ENCODE peak calls at places on chromosome 18, in eight cellular contexts. N is activated naive CD8-positive, alpha-beta T cell treated with anti-CD3 and anti-CD28 coated beads, Interleukin-2, amount 50 U/mL, for 24 hours; Q is Right ventricle myocardium inferior; S is T-helper 1 cell; D is HTR-8/SVneo; K is stimulated activated CD4-positive, alpha-beta T cell treated with anti-CD3 and anti-CD28 coated beads, TNF-alpha, amount 100 ng/mL, for 4 hours; B is left ventricle myocardium superior; Z is left colon. Y is an unnamed sample.

GRCh38 chr18:44801796-44802195 is 121.1 kb downstream of the SETBP1 start:
- DNase-seq in N (no peak), Q (no peak), S (no peak), D (no peak), K (no peak), B (no peak), Z (no peak), Y (no peak)

GRCh38 chr18:79749251-79750191 is 48.2 kb upstream of the KCNG2 start:
- DNase-seq in N (no peak), Q (no peak), S (no peak), D (no peak), K (no peak), B (no peak), Z (no peak), Y (no peak)

GRCh38 chr18:10926565-10927194 is 222.7 kb downstream of the PIEZO2 start:
- DNase-seq in N (no peak), Q (no peak), S (no peak), D (peak), K (no peak), B (peak), Z (no peak), Y (no peak)

GRCh38 chr18:23689031-23689615 is at the start of gene LAMA3:
- DNase-seq in N (peak), Q (peak), S (peak), D (peak), K (no peak), B (peak), Z (peak), Y (peak)

GRCh38 chr18:67217551-67218166 is 298.9 kb downstream of the DSEL start:
- DNase-seq in N (peak), Q (no peak), S (peak), D (peak), K (peak), B (no peak), Z (peak), Y (no peak)

GRCh38 chr18:62741118-62741566 is 25.8 kb downstream of the PHLPP1 start:
- DNase-seq in N (peak), Q (no peak), S (no peak), D (no peak), K (no peak), B (no peak), Z (no peak), Y (no peak)

GRCh38 chr18:55577812-55578539 is 10.0 kb downstream of the TCF4 start:
- DNase-seq in N (no peak), Q (no peak), S (no peak), D (no peak), K (no peak), B (no peak), Z (no peak), Y (no peak)

GRCh38 chr18:77899972-77900754 is 650.5 kb downstream of the GALR1 start:
- DNase-seq in N (peak), Q (peak), S (peak), D (no peak), K (peak), B (peak), Z (peak), Y (no peak)

GRCh38 chr18:8856769-8857393 is 151.5 kb downstream of the MTCL1 start:
- DNase-seq in N (no peak), Q (no peak), S (no peak), D (no peak), K (no peak), B (no peak), Z (no peak), Y (no peak)

Y was measured in left lobe of liver.